ENCODE peak calls at places on chromosomes 7 and 10, in six cellular contexts. C is IMR-90, U is tibial nerve, B is NT2/D1, J is left lung, D is heart right ventricle. S is an unnamed sample.

GRCh38 chr7:152006336-152006735 is 19.1 kb upstream of the GALNT11 start:
- DNase-seq in C (no peak), U (no peak), B (no peak), J (no peak), D (no peak), S (no peak)

GRCh38 chr7:1950066-1950622 is 280.1 kb downstream of the ELFN1 start:
- DNase-seq in C (no peak), U (no peak), B (no peak), J (peak; percentile 63), D (no peak), S (peak; percentile 29)

GRCh38 chr7:111855842-111856227 is 293.5 kb upstream of the IMMP2L start:
- DNase-seq in C (peak; percentile 59), U (no peak), B (no peak), J (no peak), D (no peak), S (no peak)

GRCh38 chr7:38428040-38428439 is 154.6 kb upstream of the TARP start:
- DNase-seq in C (peak; percentile 31), U (no peak), B (no peak), J (no peak), D (no peak), S (no peak)

GRCh38 chr10:129680661-129681344 is 213.8 kb downstream of the MGMT start:
- DNase-seq in C (no peak), U (no peak), B (no peak), J (no peak), D (no peak), S (no peak)

GRCh38 chr7:34333925-34334324 is 324.1 kb upstream of the NPSR1 start:
- DNase-seq in C (no peak), U (no peak), B (no peak), J (no peak), D (no peak), S (no peak)

GRCh38 chr7:122511268-122511667 is 187.6 kb downstream of the RNF133 start:
- DNase-seq in C (no peak), U (no peak), B (no peak), J (no peak), D (no peak), S (no peak)

GRCh38 chr7:129187681-129188371 is 607 bp upstream of the SMO start:
- DNase-seq in C (no peak), U (no peak), B (no peak), J (no peak), D (no peak), S (no peak)

GRCh38 chr7:90552521-90552920 is 43.6 kb upstream of the CDK14 start:
- DNase-seq in C (peak; percentile 35), U (no peak), B (no peak), J (no peak), D (no peak), S (no peak)

GRCh38 chr7:42605381-42605780 is 306.5 kb downstream of the C7orf25 start:
- DNase-seq in C (no peak), U (no peak), B (no peak), J (no peak), D (no peak), S (no peak)

GRCh38 chr10:47318706-47319105 is 3.5 kb upstream of the GDF2 start:
- DNase-seq in C (no peak), U (no peak), B (no peak), J (peak; percentile 20), D (no peak), S (peak; percentile 6)

GRCh38 chr10:46234026-46234425 is 52.8 kb upstream of the ANTXRL start:
- DNase-seq in C (no peak), U (no peak), B (no peak), J (peak; percentile 24), D (no peak), S (no peak)

GRCh38 chr10:104329754-104330153 is 8.5 kb downstream of the ITPRIP start:
- DNase-seq in C (peak; percentile 84), U (no peak), B (no peak), J (no peak), D (no peak), S (no peak)

GRCh38 chr10:5041471-5042023 is 37.9 kb upstream of the AKR1C2 start:
- DNase-seq in C (no peak), U (no peak), B (no peak), J (no peak), D (no peak), S (no peak)

GRCh38 chr10:117365612-117366011 is 9.6 kb downstream of the PDZD8 start:
- DNase-seq in C (no peak), U (no peak), B (no peak), J (no peak), D (no peak), S (no peak)

DNA sequence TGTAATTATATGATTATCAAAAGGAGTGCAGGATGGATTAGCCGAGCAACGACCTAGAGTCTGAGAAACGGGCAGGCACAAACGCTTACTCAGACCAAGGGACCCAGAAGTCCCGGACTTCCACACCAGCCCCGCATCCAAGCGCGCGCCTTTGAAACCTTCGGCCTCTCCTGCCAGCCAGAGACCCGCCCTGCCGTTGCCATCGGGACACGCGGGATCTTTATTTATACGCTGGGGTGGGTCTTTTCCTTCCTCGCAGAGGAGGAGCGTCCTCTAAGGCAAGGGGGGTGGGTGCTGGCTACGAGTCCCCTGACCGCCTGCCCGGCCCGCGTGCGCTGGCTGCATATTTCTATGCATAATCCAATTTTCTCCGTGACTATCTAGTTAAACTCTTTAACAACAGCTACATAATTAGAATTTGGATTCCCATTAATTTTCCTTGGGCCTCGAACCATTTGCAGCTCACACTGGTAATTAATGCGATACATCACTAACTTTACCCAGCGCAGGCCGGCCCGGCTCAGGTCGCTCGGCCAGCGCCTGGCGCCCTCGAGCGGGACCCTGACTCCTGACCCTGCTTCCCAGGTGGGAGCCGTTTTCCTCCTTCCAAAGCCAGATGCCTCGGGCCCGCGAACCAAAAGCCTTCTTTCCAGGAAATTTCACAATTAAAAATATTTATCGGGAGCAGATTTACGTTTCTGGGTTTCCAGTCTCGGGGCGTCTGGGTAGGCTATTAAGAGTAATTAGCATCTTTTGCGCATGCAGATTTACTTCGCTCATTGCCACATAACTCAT is 12.4 kb downstream of the LBX1 start:
- DNase-seq in C (no peak), U (no peak), B (no peak), J (no peak), D (no peak), S (no peak)
- H3K27me3 ChIP-seq in C (peaks cover 77% of the 10 kb centered on the region), U (peaks cover 2% of the 10 kb centered on the region), B (peaks cover 93% of the 10 kb centered on the region), J (peaks cover 100% of the 10 kb centered on the region), D (peaks cover 100% of the 10 kb centered on the region), S (peaks cover 2% of the 10 kb centered on the region)

DNA sequence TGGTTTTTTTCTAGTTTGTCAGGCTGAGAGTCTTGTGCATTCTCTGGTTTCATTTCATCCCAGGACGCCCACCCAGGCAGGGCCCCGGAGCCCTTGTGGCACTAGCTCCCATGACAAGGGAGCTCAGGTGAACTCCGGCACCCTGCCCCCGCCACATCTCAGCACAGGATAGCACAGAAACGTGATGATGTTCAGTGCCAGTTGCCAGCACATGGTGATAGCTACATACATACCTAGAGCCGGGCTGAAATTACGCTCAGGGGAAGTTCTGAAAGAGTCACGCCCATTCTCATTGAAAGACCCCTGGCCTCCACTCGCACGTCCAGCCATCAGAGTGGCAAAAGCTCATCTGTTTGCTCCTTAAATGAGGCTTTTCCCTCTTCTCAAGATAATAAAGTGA is 273.7 kb downstream of the PTPRN2 start:
- DNase-seq in C (no peak), U (no peak), B (no peak), J (no peak), D (no peak), S (no peak)
- H3K27me3 ChIP-seq in C (no peaks in the 10 kb centered on the region), U (no peaks in the 10 kb centered on the region), B (peaks cover 19% of the 10 kb centered on the region), J (peaks cover 30% of the 10 kb centered on the region), D (peaks cover 26% of the 10 kb centered on the region), S (no peaks in the 10 kb centered on the region)

DNA sequence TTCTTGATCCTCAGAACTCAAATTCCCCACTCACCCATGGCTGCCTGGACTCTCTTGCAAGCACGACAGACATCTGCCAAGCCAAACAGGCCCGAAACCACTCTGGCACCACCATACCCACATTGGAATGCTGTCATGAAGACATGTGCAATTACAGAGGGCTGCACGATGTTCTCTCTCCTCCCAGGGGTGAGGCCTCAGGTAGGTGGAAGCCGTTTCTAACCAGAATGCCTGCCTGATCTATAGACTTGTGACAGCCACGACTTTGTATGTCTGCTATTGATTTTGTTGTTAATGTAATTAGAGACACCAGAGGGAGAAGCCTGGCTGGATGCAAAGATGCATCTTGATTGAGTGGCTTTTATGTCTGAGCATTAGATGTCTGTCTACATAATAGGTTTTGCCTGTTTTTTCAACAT is 4.0 kb downstream of the BAMBI start:
- DNase-seq in C (no peak), U (no peak), B (no peak), J (no peak), D (no peak), S (no peak)
- H3K27me3 ChIP-seq in C (peaks cover 6% of the 10 kb centered on the region), U (no peaks in the 10 kb centered on the region), B (no peaks in the 10 kb centered on the region), J (peaks cover 47% of the 10 kb centered on the region), D (peaks cover 20% of the 10 kb centered on the region), S (no peaks in the 10 kb centered on the region)

DNA sequence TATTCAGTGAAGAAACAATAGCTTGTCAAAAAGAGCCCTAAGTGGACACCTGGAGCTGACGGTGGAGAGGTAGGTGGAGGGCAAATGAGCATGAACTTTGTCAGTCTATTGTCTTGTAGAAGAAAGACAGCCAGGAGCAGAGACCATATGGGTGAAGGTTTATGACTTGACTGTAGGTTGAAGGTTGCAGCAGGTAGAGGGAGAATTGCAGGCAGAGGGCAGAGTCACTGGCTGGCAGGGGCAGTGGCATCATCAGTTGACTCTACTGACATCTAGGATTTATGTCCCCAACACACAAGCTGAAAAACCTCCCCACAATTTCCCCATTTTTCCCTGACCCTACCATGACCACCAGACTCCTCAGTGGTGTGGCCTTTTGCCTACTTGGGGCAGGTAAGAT is 243.6 kb upstream of the PRSS58 start:
- DNase-seq in C (no peak), U (no peak), B (no peak), J (no peak), D (no peak), S (no peak)
- H3K27me3 ChIP-seq in C (peaks cover 18% of the 10 kb centered on the region), U (no peaks in the 10 kb centered on the region), B (no peaks in the 10 kb centered on the region), J (peaks cover 3% of the 10 kb centered on the region), D (peaks cover 20% of the 10 kb centered on the region), S (no peaks in the 10 kb centered on the region)

DNA sequence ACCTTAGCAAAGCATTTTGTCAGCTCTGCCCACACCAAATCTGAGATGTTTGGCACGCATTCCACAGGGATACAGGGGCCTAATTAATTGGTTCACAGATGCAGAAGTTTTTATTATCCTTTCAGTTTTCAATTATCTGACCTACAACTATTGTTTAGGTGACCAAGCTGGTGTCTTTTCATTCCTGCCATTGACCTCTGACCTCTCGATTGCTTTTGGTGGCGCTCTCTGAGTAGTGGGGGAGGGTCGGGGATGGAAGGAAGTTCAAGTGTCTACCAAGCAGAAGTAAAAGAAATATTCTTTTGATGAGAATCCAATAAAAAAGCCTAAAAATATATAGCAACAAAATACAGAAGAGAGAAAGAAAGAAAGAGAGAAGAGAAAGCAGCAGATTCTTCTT is 28.8 kb upstream of the KDM7A start:
- DNase-seq in C (no peak), U (no peak), B (no peak), J (no peak), D (no peak), S (no peak)
- H3K27me3 ChIP-seq in C (peaks cover 37% of the 10 kb centered on the region), U (no peaks in the 10 kb centered on the region), B (peaks cover 4% of the 10 kb centered on the region), J (no peaks in the 10 kb centered on the region), D (no peaks in the 10 kb centered on the region), S (no peaks in the 10 kb centered on the region)

GRCh38 chr7:39606941-39607340 is 16.4 kb upstream of the RALA start:
- DNase-seq in C (no peak), U (no peak), B (no peak), J (no peak), D (no peak), S (no peak)
- H3K27me3 ChIP-seq in C (no peaks in the 10 kb centered on the region), U (no peaks in the 10 kb centered on the region), B (no peaks in the 10 kb centered on the region), J (peaks cover 26% of the 10 kb centered on the region), D (no peaks in the 10 kb centered on the region), S (peaks cover 1% of the 10 kb centered on the region)